ENCODE peak calls at places on chromosomes 16 and 17, in five cellular contexts. I is stomach, M is right cardiac atrium, F is adipocyte, E is psoas muscle. T is an unnamed sample.

GRCh38 chr17:28147026-28147425 is 104.5 kb downstream of the NLK start:
- DNase-seq in M (no peak), F (no peak), I (no peak), E (no peak), T (no peak)

GRCh38 chr17:62456016-62456415 is 22.6 kb upstream of the TLK2 start:
- DNase-seq in E (no peak), M (no peak), F (no peak), I (no peak), T (no peak)

GRCh38 chr16:50610331-50611262 is 62.4 kb downstream of the NKD1 start:
- DNase-seq in I (no peak), F (no peak), E (no peak), M (no peak), T (no peak)

GRCh38 chr16:73735018-73735417 is 561.6 kb upstream of the PSMD7 start:
- DNase-seq in I (no peak), F (peak; percentile 60), M (no peak), E (no peak), T (no peak)

GRCh38 chr17:19341641-19342610 is 20.6 kb downstream of the B9D1 start:
- DNase-seq in M (no peak), F (no peak), E (peak; percentile 52), I (no peak), T (no peak)

GRCh38 chr16:8023326-8023725 is 567.0 kb downstream of the TMEM114 start:
- DNase-seq in M (no peak), E (no peak), I (no peak), F (no peak), T (no peak)

GRCh38 chr16:48609453-48610023 is 442 bp downstream of the N4BP1 start:
- DNase-seq in I (peak; percentile 70), F (peak; percentile 75), E (peak; percentile 87), M (peak; percentile 82), T (peak; percentile 56)

GRCh38 chr16:56847173-56847948 is 17.6 kb upstream of the SLC12A3 start:
- DNase-seq in E (no peak), I (no peak), F (no peak), M (no peak), T (peak; percentile 61)

GRCh38 chr17:19769946-19770652 is 22.0 kb upstream of the ALDH3A1 start:
- DNase-seq in E (no peak), F (peak; percentile 72), I (no peak), M (no peak), T (no peak)

GRCh38 chr17:31051517-31051916 is 43.3 kb upstream of the NF1 start:
- DNase-seq in M (no peak), E (no peak), I (no peak), F (no peak), T (no peak)
- H3K4me3 ChIP-seq in M (no peak overlapping the region), E (no peak overlapping the region), I (no peak overlapping the region), F (no peak overlapping the region), T (no peak overlapping the region)

GRCh38 chr17:83189673-83190385 is 110.4 kb downstream of the METRNL start:
- DNase-seq in I (peak; percentile 78), E (peak; percentile 75), F (peak; percentile 64), M (peak; percentile 45), T (peak; percentile 74)
- H3K9me3 ChIP-seq in I (no peaks in the 10 kb centered on the region), E (no peaks in the 10 kb centered on the region), F (peaks cover 13% of the 10 kb centered on the region), M (no peaks in the 10 kb centered on the region), T (peaks cover 26% of the 10 kb centered on the region)

GRCh38 chr16:716768-717325 is 1.9 kb downstream of the METRN start:
- DNase-seq in F (no peak), I (no peak), E (no peak), M (no peak), T (no peak)
- H3K27me3 ChIP-seq in F (no peaks in the 10 kb centered on the region), I (no peaks in the 10 kb centered on the region), E (peaks cover 2% of the 10 kb centered on the region), M (no peaks in the 10 kb centered on the region), T (no peaks in the 10 kb centered on the region)

DNA sequence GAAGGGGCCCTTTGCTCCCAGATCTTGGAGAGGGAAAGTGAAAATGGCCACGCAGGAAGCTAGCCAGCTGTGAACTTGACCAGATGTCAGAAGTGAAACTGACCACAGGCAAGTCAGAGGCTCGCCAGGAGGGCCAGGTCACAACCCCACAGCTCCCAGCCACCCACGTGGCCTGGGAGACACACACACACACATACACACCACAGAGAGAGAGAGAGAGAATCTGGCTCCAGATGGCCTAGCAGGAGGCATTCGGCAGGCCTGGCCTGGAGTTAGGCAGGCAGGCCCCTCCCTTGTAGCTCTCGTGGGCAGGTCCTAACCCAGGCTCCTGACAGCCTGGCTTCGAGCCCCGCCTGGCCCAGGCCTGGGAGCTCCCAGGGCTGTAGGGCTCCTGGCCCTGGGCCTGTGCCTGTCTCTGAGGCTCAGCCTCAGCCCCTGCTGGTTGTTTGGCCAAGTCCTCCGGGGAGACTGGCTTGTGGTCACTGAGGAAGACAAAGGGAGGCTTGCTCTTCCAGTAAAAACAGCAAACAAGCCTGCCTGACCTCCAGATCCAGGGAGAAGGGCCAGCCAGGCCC is 20.2 kb downstream of the NGFR start:
- DNase-seq in I (peak; percentile 86), M (peak; percentile 95), F (peak; percentile 84), E (peak; percentile 94), T (peak; percentile 100)
- H3K4me3 ChIP-seq in I (no peak overlapping the region), M (no peak overlapping the region), F (peak overlapping the region; percentile 7), E (peak overlapping the region; percentile 0), T (peak overlapping the region; percentile 8)

DNA sequence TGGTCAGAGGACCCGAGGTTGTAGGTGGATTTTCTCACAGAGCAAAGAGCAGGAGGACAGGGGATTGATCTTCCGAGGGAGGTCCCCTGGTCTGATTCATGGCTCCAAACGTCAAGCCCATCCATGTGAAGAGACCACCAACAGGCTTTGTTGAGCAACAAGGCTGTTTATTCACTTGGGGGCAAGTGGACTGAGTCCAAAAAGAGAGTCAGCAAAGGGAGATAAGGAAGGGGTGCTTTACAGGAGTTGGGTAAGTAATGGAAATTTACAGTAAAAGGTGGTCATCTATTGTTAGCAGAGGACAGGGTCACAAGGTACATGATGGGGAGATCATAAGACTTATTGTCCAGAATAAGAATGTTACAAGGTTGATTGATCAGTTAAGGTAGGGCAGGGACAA is 2285.8 kb downstream of the TP53TG3F start:
- DNase-seq in M (no peak), I (no peak), E (no peak), F (no peak), T (no peak)
- H3K9me3 ChIP-seq in M (no peaks in the 10 kb centered on the region), I (peaks cover 50% of the 10 kb centered on the region), E (no peaks in the 10 kb centered on the region), F (no peaks in the 10 kb centered on the region), T (no peaks in the 10 kb centered on the region)

DNA sequence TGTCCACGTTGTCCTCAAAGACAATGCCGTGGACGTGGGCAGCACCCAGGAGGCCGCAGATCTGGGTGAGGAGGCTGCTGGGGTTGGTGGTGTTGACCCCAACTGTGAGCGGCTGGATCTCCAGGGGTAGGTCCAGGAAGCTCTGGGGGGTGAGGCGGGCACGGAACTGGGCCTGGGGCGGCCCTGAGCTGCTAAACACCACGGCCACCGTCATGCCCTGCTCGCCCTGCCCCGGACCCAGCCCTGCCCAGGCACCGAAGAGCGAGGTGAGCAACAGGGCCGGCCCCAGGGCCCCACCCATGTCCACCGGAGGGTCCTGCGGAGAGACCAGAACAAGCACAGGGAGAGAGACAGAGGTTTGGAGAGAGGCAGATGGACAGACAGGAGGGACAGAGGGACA is 4.9 kb downstream of the GRIN2C start:
- DNase-seq in F (no peak), E (no peak), I (no peak), M (no peak), T (no peak)
- H3K27me3 ChIP-seq in F (peaks cover 76% of the 10 kb centered on the region), E (peaks cover 17% of the 10 kb centered on the region), I (peaks cover 13% of the 10 kb centered on the region), M (no peaks in the 10 kb centered on the region), T (peaks cover 60% of the 10 kb centered on the region)

T was measured in MG63.